ENCODE peak calls at places on chromosomes 4 and X, in four cellular contexts. One of them, this sample, is unnamed.

GRCh38 chrX:12936947-12937346 is 30.5 kb downstream of the TLR8 start:
- DNase-seq in hepatocyte: no peak
- DNase-seq in COR-L47: no peak
- DNase-seq in brain pericyte: no peak
- DNase-seq in this sample: no peak

GRCh38 chr4:138734746-138735145 is 280.8 kb upstream of the NOCT start:
- DNase-seq in hepatocyte: peak
- DNase-seq in COR-L47: no peak
- DNase-seq in brain pericyte: peak
- DNase-seq in this sample: peak

GRCh38 chr4:87961993-87962791 is 13.3 kb upstream of the SPP1 start:
- DNase-seq in hepatocyte: peak
- DNase-seq in COR-L47: no peak
- DNase-seq in brain pericyte: no peak
- DNase-seq in this sample: no peak

GRCh38 chr4:8278009-8278395 is 8.4 kb downstream of the HTRA3 start:
- DNase-seq in hepatocyte: no peak
- DNase-seq in COR-L47: no peak
- DNase-seq in brain pericyte: no peak
- DNase-seq in this sample: no peak

GRCh38 chr4:165766018-165766417 is 107.0 kb upstream of the TLL1 start:
- DNase-seq in hepatocyte: no peak
- DNase-seq in COR-L47: no peak
- DNase-seq in brain pericyte: no peak
- DNase-seq in this sample: no peak

GRCh38 chr4:116018831-116019230 is 905.4 kb upstream of the NDST4 start:
- DNase-seq in hepatocyte: no peak
- DNase-seq in COR-L47: no peak
- DNase-seq in brain pericyte: no peak
- DNase-seq in this sample: no peak

GRCh38 chr4:84944952-84945351 is 21.5 kb downstream of the WDFY3 start:
- DNase-seq in hepatocyte: no peak
- DNase-seq in COR-L47: no peak
- DNase-seq in brain pericyte: no peak
- DNase-seq in this sample: no peak

GRCh38 chr4:37446016-37446415 is 201.5 kb downstream of the NWD2 start:
- DNase-seq in hepatocyte: no peak
- DNase-seq in COR-L47: no peak
- DNase-seq in brain pericyte: no peak
- DNase-seq in this sample: no peak

GRCh38 chr4:153661215-153661822 is 22.8 kb upstream of the TLR2 start:
- DNase-seq in hepatocyte: no peak
- DNase-seq in COR-L47: no peak
- DNase-seq in brain pericyte: no peak
- DNase-seq in this sample: no peak

GRCh38 chrX:150642421-150642820 is 50.8 kb upstream of the MTMR1 start:
- DNase-seq in hepatocyte: no peak
- DNase-seq in COR-L47: no peak
- DNase-seq in brain pericyte: no peak
- DNase-seq in this sample: no peak

GRCh38 chrX:85905851-85906250 is 141.5 kb downstream of the CHM start:
- DNase-seq in hepatocyte: no peak
- DNase-seq in COR-L47: no peak
- DNase-seq in brain pericyte: no peak
- DNase-seq in this sample: no peak

GRCh38 chr4:172692701-172693100 is 475.9 kb upstream of the GALNT7 start:
- DNase-seq in hepatocyte: no peak
- DNase-seq in COR-L47: no peak
- DNase-seq in brain pericyte: no peak
- DNase-seq in this sample: no peak